ENCODE peak calls at places on chromosomes 3 and 15, in five cellular contexts. X, N, I, F and C are unnamed samples.

GRCh38 chr3:189689625-189690024 is 58.4 kb downstream of the TP63 start:
- DNase-seq in X (no peak), N (no peak), I (no peak), F (no peak), C (no peak)

GRCh38 chr15:96494530-96494929 is 164.0 kb downstream of the NR2F2 start:
- DNase-seq in X (no peak), N (no peak), I (no peak), F (no peak), C (no peak)

GRCh38 chr3:60935709-60936108 is 315.5 kb downstream of the FHIT start:
- DNase-seq in X (peak; percentile 19), N (no peak), I (no peak), F (no peak), C (no peak)

GRCh38 chr3:54213910-54214309 is 91.6 kb downstream of the CACNA2D3 start:
- DNase-seq in X (peak; percentile 32), N (no peak), I (no peak), F (no peak), C (no peak)

GRCh38 chr3:112303811-112304325 is 9.9 kb upstream of the SLC9C1 start:
- DNase-seq in X (peak; percentile 60), N (no peak), I (no peak), F (no peak), C (no peak)

GRCh38 chr3:121970047-121970446 is 52.0 kb downstream of the ILDR1 start:
- DNase-seq in X (peak; percentile 7), N (no peak), I (no peak), F (no peak), C (no peak)

GRCh38 chr3:11499144-11499543 is 144.6 kb downstream of the VGLL4 start:
- DNase-seq in X (peak; percentile 92), N (no peak), I (no peak), F (no peak), C (no peak)

GRCh38 chr3:148208975-148209374 is 488.7 kb upstream of the AGTR1 start:
- DNase-seq in X (no peak), N (no peak), I (no peak), F (no peak), C (no peak)

GRCh38 chr3:42412526-42413155 is 2.2 kb upstream of the LYZL4 start:
- DNase-seq in X (no peak), N (no peak), I (no peak), F (no peak), C (no peak)

GRCh38 chr3:45848392-45848791 is 6.5 kb upstream of the LZTFL1 start:
- DNase-seq in X (no peak), N (no peak), I (no peak), F (no peak), C (no peak)

GRCh38 chr15:59303641-59304433 is 68.8 kb downstream of the MYO1E start:
- DNase-seq in X (peak; percentile 38), N (no peak), I (no peak), F (no peak), C (no peak)

GRCh38 chr3:49563766-49564165 is 9.5 kb downstream of the BSN start:
- DNase-seq in X (no peak), N (no peak), I (no peak), F (no peak), C (no peak)

GRCh38 chr3:41419809-41420208 is 220.5 kb downstream of the CTNNB1 start:
- DNase-seq in X (no peak), N (no peak), I (no peak), F (no peak), C (no peak)

GRCh38 chr15:57384024-57384423 is 7.7 kb downstream of the CGNL1 start:
- DNase-seq in X (peak; percentile 56), N (no peak), I (no peak), F (no peak), C (no peak)

GRCh38 chr3:35200056-35200455 is 439.3 kb upstream of the ARPP21 start:
- DNase-seq in X (peak; percentile 68), N (no peak), I (no peak), F (no peak), C (no peak)

GRCh38 chr3:154285221-154285620 is 39.1 kb downstream of the DHX36 start:
- DNase-seq in X (no peak), N (no peak), I (no peak), F (no peak), C (no peak)

GRCh38 chr3:111858641-111859040 is 424 bp upstream of the PHLDB2 start:
- DNase-seq in X (no peak), N (no peak), I (no peak), F (no peak), C (no peak)

GRCh38 chr3:27319847-27320526 is 49.2 kb downstream of the NEK10 start:
- DNase-seq in X (peak; percentile 23), N (no peak), I (no peak), F (no peak), C (no peak)

GRCh38 chr3:136194409-136195257 is 1.5 kb downstream of the MSL2 start:
- DNase-seq in X (no peak), N (no peak), I (peak; percentile 67), F (no peak), C (no peak)

GRCh38 chr3:14925729-14926591 is 21.4 kb upstream of the NR2C2 start:
- DNase-seq in X (peak; percentile 81), N (peak; percentile 40), I (no peak), F (no peak), C (no peak)

GRCh38 chr15:84798436-84798946 is 18.7 kb upstream of the ALPK3 start:
- DNase-seq in X (no peak), N (no peak), I (no peak), F (no peak), C (no peak)

GRCh38 chr3:114214542-114215341 is 22.6 kb downstream of the ZNF80 start:
- DNase-seq in X (no peak), N (no peak), I (peak; percentile 26), F (no peak), C (no peak)

GRCh38 chr3:112086857-112087524 is 802 bp downstream of the C3orf52 start:
- DNase-seq in X (peak; percentile 12), N (no peak), I (no peak), F (no peak), C (no peak)

GRCh38 chr3:182117583-182117982 is 405.9 kb downstream of the SOX2 start:
- DNase-seq in X (no peak), N (no peak), I (no peak), F (no peak), C (no peak)

GRCh38 chr3:170760174-170760526 is 109.8 kb downstream of the RPL22L1 start:
- DNase-seq in X (peak; percentile 66), N (no peak), I (no peak), F (no peak), C (no peak)

GRCh38 chr3:170761103-170761502 is 108.9 kb downstream of the RPL22L1 start:
- DNase-seq in X (no peak), N (no peak), I (no peak), F (no peak), C (no peak)

GRCh38 chr3:170762081-170762480 is 107.9 kb downstream of the RPL22L1 start:
- DNase-seq in X (no peak), N (no peak), I (no peak), F (no peak), C (no peak)

GRCh38 chr3:170757038-170757437 is 113.0 kb downstream of the RPL22L1 start:
- DNase-seq in X (no peak), N (no peak), I (no peak), F (no peak), C (no peak)

GRCh38 chr3:170759511-170760173 is 110.4 kb downstream of the RPL22L1 start:
- DNase-seq in X (no peak), N (no peak), I (no peak), F (no peak), C (no peak)
- H3K27ac ChIP-seq in X (no peak overlapping the region), N (no peak overlapping the region), I (no peak overlapping the region), F (no peak overlapping the region), C (no peak overlapping the region)

DNA sequence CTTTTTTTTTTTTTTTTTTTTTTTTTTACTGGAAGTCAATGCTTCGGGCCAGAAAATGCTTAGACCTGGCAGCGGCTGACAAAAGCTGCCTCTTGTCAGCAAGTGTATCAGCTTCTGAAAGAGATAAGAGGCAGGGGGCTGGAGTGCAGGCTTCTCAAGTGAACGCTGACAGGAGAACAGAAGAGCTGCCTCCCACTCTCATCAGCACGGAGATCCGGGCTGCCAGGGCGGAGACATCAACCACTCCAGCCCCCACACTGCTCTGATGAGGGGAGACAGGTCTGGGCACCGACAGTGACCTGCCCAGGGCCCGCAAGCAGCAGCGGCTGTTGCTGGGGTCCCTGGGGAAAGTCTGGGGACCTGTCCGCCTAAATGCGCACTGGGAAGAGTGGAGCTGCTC is 9.4 kb upstream of the SCN5A start:
- DNase-seq in X (no peak), N (no peak), I (no peak), F (no peak), C (no peak)
- H3K27ac ChIP-seq in X (no peak overlapping the region), N (no peak overlapping the region), I (no peak overlapping the region), F (no peak overlapping the region), C (no peak overlapping the region)

DNA sequence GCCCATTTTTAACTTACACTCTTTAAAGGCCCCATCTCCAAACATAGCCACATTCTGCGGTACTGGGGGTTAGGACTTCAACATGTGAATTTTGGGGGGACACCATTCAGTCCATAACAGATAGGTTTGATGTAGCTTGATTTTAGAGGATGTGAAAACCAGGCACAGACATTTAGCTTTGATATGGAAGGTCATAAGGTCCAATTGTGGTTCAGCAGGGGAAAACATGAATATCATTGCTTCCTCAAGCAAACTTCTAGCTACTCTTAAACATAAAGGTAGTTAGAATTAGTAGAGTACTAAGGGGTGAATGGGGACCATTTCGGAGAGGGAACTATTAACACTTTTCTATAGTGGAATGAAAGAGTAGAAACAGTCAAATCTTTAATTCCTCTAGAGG is 13.6 kb upstream of the NFKBIZ start:
- DNase-seq in X (no peak), N (no peak), I (no peak), F (no peak), C (no peak)
- H3K27ac ChIP-seq in X (no peak overlapping the region), N (no peak overlapping the region), I (no peak overlapping the region), F (no peak overlapping the region), C (no peak overlapping the region)

GRCh38 chr15:67652586-67652985 is 110.1 kb downstream of the MAP2K5 start:
- DNase-seq in X (no peak), N (no peak), I (no peak), F (no peak), C (no peak)

GRCh38 chr15:67641453-67641852 is 99.0 kb downstream of the MAP2K5 start:
- DNase-seq in X (no peak), N (no peak), I (no peak), F (no peak), C (no peak)

GRCh38 chr15:67646847-67647246 is 104.3 kb downstream of the MAP2K5 start:
- DNase-seq in X (no peak), N (no peak), I (no peak), F (no peak), C (no peak)
- H3K27ac ChIP-seq in X (no peak overlapping the region), N (no peak overlapping the region), I (no peak overlapping the region), F (no peak overlapping the region), C (no peak overlapping the region)

DNA sequence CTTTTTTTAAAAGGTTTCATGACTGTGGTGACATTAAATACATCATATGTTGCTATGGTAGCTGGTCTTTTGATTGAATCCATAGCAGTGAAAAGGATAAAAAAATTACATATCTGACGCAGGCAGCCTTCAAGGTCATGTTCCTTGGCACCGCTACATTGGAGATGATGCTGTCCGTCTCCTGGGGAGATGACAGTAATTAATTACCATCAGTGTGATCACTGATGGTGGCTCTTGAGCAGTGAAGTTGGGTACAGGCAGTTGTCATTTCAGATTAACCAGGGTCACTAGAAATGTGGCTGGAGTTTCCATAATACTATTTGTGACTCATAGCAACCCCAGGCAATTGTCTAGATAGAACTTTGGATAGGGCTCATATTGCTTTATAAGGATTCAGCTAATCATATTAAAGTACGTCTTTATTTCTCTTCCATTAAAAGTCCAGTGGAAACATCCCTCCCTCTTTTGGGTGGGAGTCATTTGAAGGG is 136.3 kb downstream of the THSD4 start:
- DNase-seq in X (no peak), N (no peak), I (no peak), F (no peak), C (no peak)
- H3K27ac ChIP-seq in X (peak overlapping the region; percentile 74), N (no peak overlapping the region), I (no peak overlapping the region), F (no peak overlapping the region), C (peak overlapping the region; percentile 12)